ENCODE peak calls at places on chromosomes 3 and 15, in five cellular contexts. D is stomach, J is HCT116, P is tibial nerve, N is transverse colon. L is an unnamed sample.

GRCh38 chr15:91165850-91166249 is 65.8 kb downstream of the SV2B start:
- DNase-seq in N (no peak), J (no peak), D (no peak), P (no peak), L (no peak)

GRCh38 chr15:71290002-71290401 is 174.7 kb downstream of the THSD4 start:
- DNase-seq in P (no peak), D (no peak), N (no peak), J (no peak), L (no peak)

GRCh38 chr15:99264125-99264524 is 12.8 kb downstream of the LRRC28 start:
- DNase-seq in J (no peak), P (no peak), N (no peak), D (no peak), L (no peak)

GRCh38 chr3:155026999-155027591 is 53.0 kb upstream of the MME start:
- DNase-seq in P (no peak), N (peak; percentile 10), J (no peak), D (no peak), L (no peak)

GRCh38 chr15:92166029-92166428 is 227.7 kb upstream of the ST8SIA2 start:
- DNase-seq in J (no peak), D (no peak), P (no peak), N (no peak), L (no peak)

GRCh38 chr15:80870893-80871292 is 91.7 kb downstream of the CEMIP start:
- DNase-seq in D (no peak), J (no peak), P (no peak), N (no peak), L (no peak)

GRCh38 chr3:174355505-174355904 is 503.6 kb upstream of the NAALADL2 start:
- DNase-seq in N (no peak), P (no peak), J (peak; percentile 26), D (no peak), L (peak; percentile 45)

GRCh38 chr3:106619-107018 is 89.9 kb upstream of the CHL1 start:
- DNase-seq in P (no peak), N (no peak), D (no peak), J (no peak), L (no peak)

GRCh38 chr3:79361748-79362378 is 405.9 kb downstream of the ROBO1 start:
- DNase-seq in J (peak; percentile 0), P (no peak), N (no peak), D (no peak), L (peak; percentile 45)

DNA sequence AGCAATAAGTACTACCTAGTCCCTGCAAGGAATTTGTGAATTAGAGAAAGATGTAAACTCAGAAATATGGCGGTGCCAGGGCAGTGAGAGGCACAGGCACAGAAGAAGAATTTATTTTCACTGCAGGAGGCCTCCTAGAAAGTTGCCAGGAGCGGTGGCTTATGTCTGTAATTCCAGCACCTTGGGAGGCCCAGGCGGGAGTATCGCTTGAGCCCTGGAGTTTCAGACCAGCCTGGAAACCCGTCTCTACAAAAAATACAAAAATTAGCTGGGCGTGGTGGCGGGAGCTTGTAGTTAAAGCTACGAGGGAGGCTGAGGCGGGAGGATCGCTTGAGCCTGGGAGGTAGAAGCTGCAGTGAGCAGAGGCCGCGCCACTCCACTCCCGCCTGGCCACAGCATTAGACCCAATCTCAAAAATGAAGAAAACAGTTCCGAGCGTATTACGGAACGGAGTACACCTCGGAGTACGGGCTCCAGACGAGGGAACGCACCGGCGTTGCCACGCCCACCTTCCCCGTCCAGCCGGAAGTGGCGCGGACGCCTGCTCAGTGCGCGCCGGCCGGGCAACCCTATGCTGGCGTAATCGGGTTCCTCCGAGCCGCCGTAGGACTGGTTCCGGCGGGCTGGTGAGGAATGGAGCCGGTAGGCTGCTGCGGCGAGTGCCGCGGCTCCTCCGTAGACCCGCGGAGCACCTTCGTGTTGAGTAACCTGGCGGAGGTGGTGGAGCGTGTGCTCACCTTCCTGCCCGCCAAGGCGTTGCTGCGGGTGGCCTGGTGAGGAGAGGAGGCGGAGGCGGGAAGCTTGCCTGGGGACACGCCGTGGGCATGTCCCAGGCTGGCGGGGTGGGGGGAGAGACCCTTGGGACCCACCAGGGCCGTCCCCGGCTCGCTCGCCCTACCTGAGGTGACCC is at the start of gene FBXO22:
- DNase-seq in P (peak; percentile 76), J (peak; percentile 84), N (peak; percentile 94), D (peak; percentile 95), L (peak; percentile 96)
- TF ChIP-seq POLR2A in P (peak; percentile 22), J (peak; percentile 88), N (peak; percentile 82), D (no peak), L (peak; percentile 92)

DNA sequence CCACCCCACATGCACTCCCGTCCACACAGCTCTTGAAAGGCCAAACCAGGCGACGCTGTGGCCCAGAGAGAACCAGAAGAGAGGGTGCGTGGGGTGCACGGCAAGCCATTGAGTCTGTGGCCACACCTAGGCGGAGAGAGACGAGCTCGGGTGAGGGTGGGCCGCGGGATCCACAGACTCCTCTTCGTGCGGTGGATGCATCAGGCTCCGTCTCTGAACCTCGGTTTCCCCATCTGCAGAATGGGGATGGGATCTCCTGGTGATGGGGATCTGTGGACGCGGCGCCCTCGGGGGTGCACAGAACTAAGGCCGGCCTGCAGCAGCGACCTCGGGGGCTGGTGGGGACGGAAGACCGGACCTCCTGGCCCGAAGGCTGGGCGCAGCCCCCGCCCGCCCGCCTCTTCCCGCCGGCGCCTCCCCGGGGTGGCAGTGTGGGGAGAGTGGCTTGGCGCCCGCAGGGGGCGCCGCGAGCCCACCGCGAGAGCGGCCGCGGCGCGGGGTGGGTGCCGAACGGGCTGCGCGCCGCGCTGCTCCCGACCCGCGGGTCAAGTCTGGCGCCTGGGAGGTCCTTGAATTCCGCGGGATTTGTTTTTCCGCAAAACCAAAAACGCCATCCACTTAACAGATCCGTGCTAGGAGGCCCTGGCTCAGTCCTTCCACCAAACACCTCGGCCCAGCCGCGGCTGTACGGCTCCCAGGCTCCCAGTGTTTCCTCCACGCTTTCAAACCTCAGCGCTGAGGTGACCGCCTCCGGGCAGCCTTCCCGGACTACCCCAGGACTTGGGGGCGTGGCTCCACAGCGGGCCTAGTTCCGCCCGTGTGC is 13.2 kb upstream of the ADPGK start:
- DNase-seq in P (no peak), J (peak; percentile 15), N (peak; percentile 54), D (peak; percentile 43), L (peak; percentile 25)
- TF ChIP-seq POLR2A in P (no peak), J (no peak), N (no peak), D (no peak), L (no peak)

GRCh38 chr3:119293761-119294401 is at the start of gene ARHGAP31:
- DNase-seq in J (no peak), D (peak; percentile 65), P (peak; percentile 34), N (peak; percentile 71), L (peak; percentile 54)
- TF ChIP-seq POLR2A in J (no peak), D (no peak), P (no peak), N (peak; percentile 19), L (no peak)

GRCh38 chr3:157159037-157159761 is 748 bp downstream of the CCNL1 start:
- DNase-seq in J (no peak), D (peak; percentile 64), N (peak; percentile 79), P (no peak), L (peak; percentile 79)
- TF ChIP-seq POLR2A in J (no peak), D (no peak), N (no peak), P (no peak), L (no peak)

DNA sequence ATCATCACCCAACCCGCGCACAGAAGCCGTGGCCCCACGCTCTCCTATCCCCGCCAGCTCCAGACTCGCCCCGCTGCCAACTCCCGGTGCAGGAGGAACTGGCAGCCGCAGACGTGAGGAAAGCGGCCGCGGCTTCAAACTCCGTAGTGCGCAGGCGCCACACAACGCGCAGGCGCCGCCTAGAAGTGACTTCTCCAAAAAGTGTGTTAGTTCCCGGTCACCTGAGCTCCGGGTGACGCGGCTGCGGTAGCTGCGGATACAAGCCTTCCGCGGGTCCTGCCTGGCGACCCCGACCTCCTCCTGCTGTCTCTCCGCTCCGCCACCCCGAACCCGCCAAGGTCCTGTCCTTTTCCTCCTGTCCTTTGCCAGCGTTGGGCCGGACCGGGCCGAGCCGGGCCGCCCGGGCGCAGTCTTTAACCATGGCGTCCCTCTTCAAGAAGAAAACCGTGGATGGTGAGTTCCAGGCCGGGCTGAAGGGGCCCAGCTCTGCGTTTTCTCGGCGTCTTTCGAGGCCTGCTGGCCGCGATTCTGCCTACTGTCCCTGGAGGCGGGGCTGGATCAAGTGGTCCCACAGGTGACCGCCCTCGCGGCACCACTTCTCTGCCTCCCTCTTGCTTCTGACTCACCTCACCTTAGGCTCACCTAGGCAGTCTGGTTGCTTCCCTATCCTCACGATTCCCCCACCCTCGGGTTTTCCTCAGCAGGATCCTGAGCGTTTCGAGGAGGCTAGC is at the start of gene CHMP2B:
- DNase-seq in N (peak; percentile 95), D (peak; percentile 96), P (peak; percentile 83), J (peak; percentile 74), L (peak; percentile 93)
- TF ChIP-seq POLR2A in N (peak; percentile 93), D (peak; percentile 75), P (peak; percentile 88), J (peak; percentile 78), L (peak; percentile 85)

DNA sequence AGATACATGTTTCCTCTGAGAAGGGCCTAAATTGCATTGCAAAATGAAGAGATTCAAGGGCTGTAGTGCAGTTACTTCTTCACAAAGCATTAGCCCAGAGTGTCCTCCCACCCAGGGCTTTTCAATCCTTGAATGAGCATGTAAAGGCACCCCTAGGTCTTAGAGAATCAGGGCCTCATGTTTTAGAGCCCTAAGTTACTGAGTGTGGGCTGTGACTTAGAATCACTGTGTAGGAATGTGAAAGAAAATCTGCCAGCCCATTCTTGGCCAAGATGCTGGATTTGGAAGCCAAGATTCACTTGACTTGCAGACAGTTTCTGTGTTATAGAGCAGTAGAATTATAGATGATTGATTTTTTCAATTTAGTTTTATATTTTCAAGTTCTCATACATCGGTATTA is 153.2 kb downstream of the MYRIP start:
- DNase-seq in N (no peak), P (no peak), J (no peak), D (no peak), L (no peak)
- TF ChIP-seq POLR2A in N (no peak), P (no peak), J (no peak), D (no peak), L (no peak)

DNA sequence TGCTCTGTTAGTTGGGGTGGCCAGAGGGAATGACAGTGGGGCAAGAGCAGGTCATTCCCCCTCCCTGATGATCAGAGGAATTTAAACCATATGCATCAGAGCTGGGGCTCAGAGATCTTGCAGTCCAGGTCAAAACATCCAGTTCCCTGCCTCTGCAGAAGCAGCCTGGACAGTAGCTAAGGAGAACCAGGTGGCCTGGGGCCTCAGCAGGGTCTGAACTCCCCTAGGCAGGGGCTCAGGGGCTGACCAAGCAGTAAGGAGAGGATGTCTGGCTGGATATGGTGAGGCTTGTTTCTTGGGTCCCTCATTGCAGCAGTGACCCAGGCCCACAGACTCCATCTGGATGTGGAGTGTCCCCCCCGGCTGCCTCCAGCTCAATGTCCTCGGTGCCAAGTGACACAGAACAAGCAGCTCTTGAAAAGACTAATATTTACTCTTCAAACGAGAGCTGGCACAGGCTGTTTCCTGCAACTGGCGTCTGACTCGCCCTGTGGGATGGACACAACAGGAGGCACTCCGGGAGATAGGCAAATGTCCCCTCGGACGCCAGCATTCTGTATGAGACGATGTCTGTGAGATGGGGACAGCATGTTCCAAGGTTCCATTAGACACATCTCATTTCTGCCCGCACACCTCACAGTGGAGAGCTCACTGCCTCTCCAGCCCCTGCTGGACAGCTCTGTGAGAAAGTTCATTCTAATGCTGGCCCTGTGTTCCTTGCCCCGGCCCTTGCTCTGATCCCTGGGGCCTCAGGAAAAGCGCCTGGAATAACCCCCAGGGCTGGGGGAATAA is 37.1 kb downstream of the SEC22C start:
- DNase-seq in N (peak; percentile 66), J (no peak), P (no peak), D (peak; percentile 85), L (no peak)
- TF ChIP-seq POLR2A in N (no peak), J (no peak), P (no peak), D (no peak), L (no peak)

L was measured in erythroblast.